ENCODE peak calls at places on chromosomes 7 and 10, in four cellular contexts. One of them, this sample, is unnamed.

GRCh38 chr7:27606270-27607209 is 56.1 kb downstream of the HIBADH start:
- DNase-seq in HepG2: peak; percentile 79
- DNase-seq in GM12878: no peak
- DNase-seq in K562: no peak
- DNase-seq in this sample: peak; percentile 59

GRCh38 chr7:7201583-7202374 is 19.4 kb downstream of the C1GALT1 start:
- DNase-seq in HepG2: no peak
- DNase-seq in GM12878: peak; percentile 48
- DNase-seq in K562: no peak
- DNase-seq in this sample: no peak

GRCh38 chr10:98038333-98038732 is 7.9 kb upstream of the CRTAC1 start:
- DNase-seq in HepG2: no peak
- DNase-seq in GM12878: no peak
- DNase-seq in K562: no peak
- DNase-seq in this sample: no peak

GRCh38 chr7:128865303-128865702 is 2.6 kb downstream of the ATP6V1F start:
- DNase-seq in HepG2: no peak
- DNase-seq in GM12878: no peak
- DNase-seq in K562: no peak
- DNase-seq in this sample: no peak

GRCh38 chr10:90167174-90168064 is 466.0 kb downstream of the KIF20B start:
- DNase-seq in HepG2: no peak
- DNase-seq in GM12878: peak; percentile 12
- DNase-seq in K562: no peak
- DNase-seq in this sample: no peak

GRCh38 chr7:132084776-132085388 is 491.4 kb downstream of the PLXNA4 start:
- DNase-seq in HepG2: peak; percentile 21
- DNase-seq in GM12878: no peak
- DNase-seq in K562: peak; percentile 56
- DNase-seq in this sample: peak; percentile 26

GRCh38 chr7:4216016-4216415 is 466.1 kb upstream of the FOXK1 start:
- DNase-seq in HepG2: no peak
- DNase-seq in GM12878: no peak
- DNase-seq in K562: no peak
- DNase-seq in this sample: no peak

GRCh38 chr10:110378019-110378418 is 73.3 kb upstream of the SMNDC1 start:
- DNase-seq in HepG2: no peak
- DNase-seq in GM12878: no peak
- DNase-seq in K562: no peak
- DNase-seq in this sample: no peak

GRCh38 chr7:76338298-76339084 is 20.3 kb downstream of the YWHAG start:
- DNase-seq in HepG2: no peak
- DNase-seq in GM12878: no peak
- DNase-seq in K562: no peak
- DNase-seq in this sample: no peak

GRCh38 chr10:73899401-73899780 is 11.5 kb upstream of the PLAU start:
- DNase-seq in HepG2: no peak
- DNase-seq in GM12878: no peak
- DNase-seq in K562: no peak
- DNase-seq in this sample: no peak
- TF ChIP-seq KDM1A in HepG2: no peak
- TF ChIP-seq KDM1A in GM12878: no peak
- TF ChIP-seq KDM1A in K562: no peak
- TF ChIP-seq KDM1A in this sample: no peak

GRCh38 chr7:127447326-127447945 is 54.9 kb upstream of the ZNF800 start:
- DNase-seq in HepG2: peak; percentile 64
- DNase-seq in GM12878: peak; percentile 28
- DNase-seq in K562: peak; percentile 75
- DNase-seq in this sample: peak; percentile 74
- TF ChIP-seq USF2 in HepG2: no peak
- TF ChIP-seq USF2 in GM12878: no peak
- TF ChIP-seq USF2 in K562: no peak
- TF ChIP-seq USF2 in this sample: no peak

GRCh38 chr10:76301950-76302349 is 870.5 kb downstream of the LRMDA start:
- DNase-seq in HepG2: peak; percentile 18
- DNase-seq in GM12878: no peak
- DNase-seq in K562: no peak
- DNase-seq in this sample: no peak
- TF ChIP-seq SMC3 in HepG2: peak; percentile 43
- TF ChIP-seq SMC3 in GM12878: no peak
- TF ChIP-seq SMC3 in K562: no peak
- TF ChIP-seq SMC3 in this sample: no peak

DNA sequence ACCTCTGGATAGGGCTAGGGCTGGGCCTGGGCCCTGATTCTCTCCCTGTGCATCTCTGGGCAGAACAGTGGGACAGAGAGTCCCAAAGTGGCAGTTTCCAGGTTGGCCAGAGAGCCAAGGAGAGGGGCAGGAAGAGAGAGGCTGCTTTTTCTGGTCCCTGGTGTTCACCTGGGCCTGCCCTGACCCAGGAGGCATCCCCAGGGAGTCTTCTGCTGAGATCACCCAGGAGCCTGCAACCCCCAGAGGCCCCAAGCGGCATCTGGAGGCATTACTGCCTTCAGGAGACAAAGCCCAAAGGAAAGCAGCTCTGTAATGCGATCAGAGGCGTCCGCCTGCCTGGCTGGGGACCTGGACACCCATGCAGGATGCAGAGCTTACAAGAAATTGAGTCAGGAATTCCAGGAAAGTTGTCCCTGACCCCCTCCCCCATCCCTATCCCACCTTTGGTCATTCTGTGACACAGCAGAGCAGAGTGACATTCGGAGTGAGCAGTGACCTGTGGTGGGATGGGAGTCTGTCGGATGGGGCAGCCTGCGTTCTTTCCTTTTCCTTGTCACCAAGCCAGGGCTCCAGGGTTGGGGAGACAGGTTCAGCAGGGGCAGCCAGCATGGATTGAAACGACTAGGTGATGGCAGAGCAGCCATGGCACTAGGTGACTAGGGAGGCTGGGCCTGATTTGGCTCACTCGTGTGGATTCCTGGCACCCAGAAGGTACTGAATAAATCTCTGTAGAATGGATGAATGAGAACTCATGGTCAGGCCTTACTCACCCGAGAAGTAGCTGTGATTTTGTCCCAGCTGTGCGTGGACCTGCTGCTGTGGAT is 10.4 kb downstream of the UNC5B start:
- DNase-seq in HepG2: no peak
- DNase-seq in GM12878: no peak
- DNase-seq in K562: no peak
- DNase-seq in this sample: no peak
- TF ChIP-seq KDM1A in HepG2: no peak
- TF ChIP-seq KDM1A in GM12878: no peak
- TF ChIP-seq KDM1A in K562: no peak
- TF ChIP-seq KDM1A in this sample: no peak

DNA sequence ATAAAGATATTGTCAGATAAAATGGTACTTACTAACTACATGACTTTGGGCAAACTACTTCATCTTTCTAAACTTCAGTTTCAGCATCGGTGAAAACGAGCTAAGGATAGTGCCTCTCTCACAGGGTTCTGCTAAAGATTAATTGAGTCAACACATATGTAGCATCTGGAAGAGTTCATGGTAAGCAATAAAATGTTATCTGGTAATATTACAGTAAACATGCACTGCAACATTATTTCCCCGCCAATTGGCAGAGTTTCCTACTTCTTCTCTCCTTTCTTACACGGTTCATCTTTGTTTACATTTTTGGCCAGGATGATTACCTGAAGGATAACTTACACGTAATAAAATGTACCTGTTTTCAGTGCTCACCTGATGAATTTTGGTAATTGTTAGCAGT is 202.3 kb upstream of the CHRM2 start:
- DNase-seq in HepG2: no peak
- DNase-seq in GM12878: no peak
- DNase-seq in K562: no peak
- DNase-seq in this sample: no peak
- TF ChIP-seq USF2 in HepG2: no peak
- TF ChIP-seq USF2 in GM12878: no peak
- TF ChIP-seq USF2 in K562: no peak
- TF ChIP-seq USF2 in this sample: no peak

DNA sequence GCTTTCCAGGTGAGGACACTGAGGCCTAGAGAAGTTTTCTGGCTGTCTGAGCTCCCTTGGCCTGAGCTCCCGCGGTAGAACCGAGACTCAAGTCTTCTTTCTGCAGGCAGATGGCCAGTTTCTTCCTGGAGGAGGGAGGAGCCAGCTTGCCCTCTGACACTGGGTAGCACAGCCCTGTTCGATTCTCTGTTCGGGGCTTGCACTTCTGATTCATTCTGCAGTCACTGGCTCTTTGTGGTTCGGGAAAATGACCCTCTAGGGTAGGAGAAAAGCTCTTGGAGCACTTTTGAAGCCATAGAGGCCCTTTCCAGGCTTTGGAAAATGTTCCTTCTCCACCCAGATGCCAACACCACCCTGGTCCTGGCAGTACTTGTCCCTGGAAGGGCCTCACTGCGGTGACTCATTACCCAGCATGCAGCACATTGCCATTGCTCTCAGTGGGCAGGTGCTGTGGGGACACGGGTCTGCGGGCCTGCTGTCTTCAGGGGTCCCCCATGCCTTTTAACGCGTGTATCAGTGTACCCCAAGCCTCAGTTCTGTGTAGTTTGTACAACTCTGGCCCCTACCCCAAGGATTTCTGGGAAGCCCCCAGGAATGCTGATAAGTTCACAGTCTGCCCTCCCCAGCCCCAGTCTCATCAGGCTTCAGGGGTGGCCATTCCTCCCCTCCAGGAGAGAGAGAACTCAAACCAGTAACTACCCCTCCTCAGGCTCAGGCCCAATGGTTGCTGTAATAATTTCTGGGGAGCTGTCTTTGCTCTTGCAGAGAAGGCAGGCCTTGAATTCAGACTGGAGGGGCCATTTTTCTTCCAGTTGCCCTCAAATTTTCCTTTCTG is 11.9 kb downstream of the CHST3 start:
- DNase-seq in HepG2: no peak
- DNase-seq in GM12878: no peak
- DNase-seq in K562: no peak
- DNase-seq in this sample: peak; percentile 57
- TF ChIP-seq SMC3 in HepG2: no peak
- TF ChIP-seq SMC3 in GM12878: no peak
- TF ChIP-seq SMC3 in K562: no peak
- TF ChIP-seq SMC3 in this sample: no peak